ENCODE peak calls at places on chromosomes 3 and 15, in four cellular contexts. M is thoracic aorta, Y is progenitor cell of endocrine pancreas, G is mesendoderm. O is an unnamed sample.

GRCh38 chr3:140904521-140904920 is 37.1 kb upstream of the SLC25A36 start:
- DNase-seq in G (no peak), Y (no peak), M (no peak), O (no peak)

GRCh38 chr15:65092911-65093792 is 16.6 kb downstream of the KBTBD13 start:
- DNase-seq in G (no peak), M (no peak), Y (no peak), O (no peak)

GRCh38 chr15:85582719-85583089 is 202.3 kb downstream of the AKAP13 start:
- DNase-seq in Y (no peak), G (no peak), M (no peak), O (no peak)

GRCh38 chr3:128081846-128082245 is 29.6 kb downstream of the SEC61A1 start:
- DNase-seq in G (no peak), M (no peak), Y (no peak), O (no peak)

GRCh38 chr3:141255864-141256263 is 24.2 kb downstream of the PXYLP1 start:
- DNase-seq in M (no peak), G (peak; percentile 83), Y (no peak), O (no peak)

GRCh38 chr15:89654311-89654761 is 931 bp downstream of the KIF7 start:
- DNase-seq in Y (no peak), G (no peak), M (no peak), O (peak; percentile 65)

GRCh38 chr3:171260430-171260829 is 199.8 kb downstream of the TNIK start:
- DNase-seq in G (no peak), Y (no peak), M (no peak), O (no peak)

GRCh38 chr3:29071077-29071634 is 209.7 kb upstream of the RBMS3 start:
- DNase-seq in G (no peak), M (no peak), Y (no peak), O (no peak)

GRCh38 chr15:67072951-67073350 is 7.5 kb downstream of the SMAD3 start:
- DNase-seq in G (no peak), Y (no peak), M (no peak), O (no peak)

GRCh38 chr3:58835075-58835474 is 168.5 kb upstream of the FAM3D start:
- DNase-seq in Y (no peak), G (no peak), M (no peak), O (no peak)

GRCh38 chr3:103048371-103048722 is 613.5 kb downstream of the ZPLD1 start:
- DNase-seq in G (no peak), Y (no peak), M (no peak), O (no peak)

GRCh38 chr15:79403501-79403900 is 28.6 kb upstream of the MINAR1 start:
- DNase-seq in M (no peak), G (no peak), Y (no peak), O (no peak)

GRCh38 chr15:96505014-96505413 is 174.5 kb downstream of the NR2F2 start:
- DNase-seq in Y (no peak), G (no peak), M (no peak), O (no peak)

GRCh38 chr15:51333571-51333970 is 4.8 kb downstream of the CYP19A1 start:
- DNase-seq in M (no peak), Y (no peak), G (no peak), O (no peak)

GRCh38 chr15:82183121-82184031 is 79.2 kb downstream of the EFL1 start:
- DNase-seq in Y (no peak), G (no peak), M (no peak), O (no peak)

GRCh38 chr15:62491642-62492041 is 326.6 kb upstream of the C2CD4B start:
- DNase-seq in M (no peak), G (no peak), Y (no peak), O (no peak)

O was measured in HuH-7.5.